ENCODE peak calls at places on chromosomes 1 and 21, in ten cellular contexts. T, U, L, I, X, E, N, Y, B and Q are unnamed samples.

GRCh38 chr1:115227683-115228082 is 110.4 kb downstream of the NGF start:
- DNase-seq in N (no peak), Y (no peak), L (no peak), I (no peak), T (no peak), X (no peak), E (no peak), B (no peak), U (no peak), Q (no peak)

GRCh38 chr1:221939598-221939997 is 197.7 kb upstream of the DUSP10 start:
- DNase-seq in B (no peak), X (no peak), Y (peak; percentile 1), E (no peak), L (no peak), T (no peak), N (no peak), U (no peak), I (no peak), Q (no peak)

GRCh38 chr21:45294509-45295291 is 7.0 kb upstream of the POFUT2 start:
- DNase-seq in T (no peak), E (no peak), X (no peak), Y (no peak), B (no peak), I (no peak), N (no peak), L (peak; percentile 54), U (peak; percentile 5), Q (no peak)

GRCh38 chr1:183124259-183124658 is 61.8 kb upstream of the LAMC2 start:
- DNase-seq in T (no peak), L (no peak), I (no peak), U (no peak), X (no peak), Y (no peak), E (no peak), B (no peak), N (no peak), Q (no peak)

GRCh38 chr1:9422921-9423505 is 116.3 kb upstream of the SLC25A33 start:
- DNase-seq in B (no peak), T (no peak), Y (no peak), X (no peak), N (no peak), L (no peak), U (no peak), E (no peak), I (no peak), Q (no peak)

GRCh38 chr1:20078166-20078565 is 8.2 kb downstream of the PLA2G5 start:
- DNase-seq in B (no peak), I (no peak), L (no peak), T (no peak), Y (no peak), X (no peak), N (no peak), E (no peak), U (no peak), Q (no peak)

GRCh38 chr21:28444131-28444530 is 548.5 kb downstream of the LTN1 start:
- DNase-seq in B (no peak), L (no peak), Y (no peak), I (no peak), N (no peak), T (no peak), U (no peak), E (no peak), X (no peak), Q (no peak)

GRCh38 chr1:234188454-234188792 is 184.8 kb upstream of the COA6 start:
- DNase-seq in T (no peak), U (peak; percentile 37), E (no peak), Y (no peak), L (peak; percentile 2), N (no peak), X (no peak), I (no peak), B (no peak), Q (no peak)

GRCh38 chr1:16318544-16318943 is 33.7 kb downstream of the FBXO42 start:
- DNase-seq in T (no peak), Y (no peak), L (no peak), U (no peak), X (no peak), E (no peak), N (no peak), I (peak; percentile 3), B (no peak), Q (no peak)

GRCh38 chr1:109828756-109829505 is 65.2 kb upstream of the EPS8L3 start:
- DNase-seq in U (no peak), B (no peak), N (no peak), T (no peak), L (no peak), X (no peak), I (no peak), E (no peak), Y (no peak), Q (no peak)

GRCh38 chr1:8985915-8986813 is 40.1 kb downstream of the SLC2A7 start:
- DNase-seq in N (peak; percentile 45), Y (no peak), L (peak; percentile 66), X (no peak), T (no peak), B (no peak), I (peak; percentile 85), U (no peak), E (peak; percentile 24), Q (no peak)

GRCh38 chr21:44618909-44619308 is 7.0 kb downstream of the KRTAP10-8 start:
- DNase-seq in E (no peak), Y (peak; percentile 56), U (peak; percentile 67), T (no peak), N (no peak), L (no peak), B (peak; percentile 67), X (peak; percentile 58), I (no peak), Q (peak; percentile 53)

GRCh38 chr1:194975913-194976312 is 1632.3 kb downstream of the KCNT2 start:
- DNase-seq in I (no peak), B (no peak), L (peak; percentile 21), X (no peak), U (no peak), T (no peak), N (no peak), E (no peak), Y (no peak), Q (no peak)

GRCh38 chr1:163472267-163472666 is 150.5 kb downstream of the NUF2 start:
- DNase-seq in E (no peak), U (no peak), X (no peak), N (no peak), T (no peak), I (no peak), B (no peak), L (peak; percentile 22), Y (no peak), Q (no peak)

GRCh38 chr1:236685917-236686814 is at the start of gene ACTN2:
- DNase-seq in Y (peak; percentile 33), I (peak; percentile 53), L (peak; percentile 43), U (peak; percentile 68), B (peak; percentile 26), X (peak; percentile 34), E (peak; percentile 62), N (no peak), T (no peak), Q (no peak)

GRCh38 chr1:85998105-85998504 is 158.5 kb downstream of the COL24A1 start:
- DNase-seq in L (no peak), T (no peak), N (no peak), U (no peak), I (no peak), B (no peak), E (no peak), Y (no peak), X (no peak), Q (no peak)

GRCh38 chr21:35048706-35049617 is at the start of gene RUNX1:
- DNase-seq in X (peak; percentile 84), U (peak; percentile 88), L (peak; percentile 95), E (no peak), Y (peak; percentile 57), B (peak; percentile 76), T (peak; percentile 91), N (peak; percentile 21), I (peak; percentile 18), Q (peak; percentile 80)

GRCh38 chr1:169696273-169697100 is 14.9 kb downstream of the SELL start:
- DNase-seq in Y (no peak), T (no peak), N (no peak), I (no peak), U (no peak), X (no peak), B (no peak), L (no peak), E (no peak), Q (no peak)

GRCh38 chr1:164914208-164914607 is 355.2 kb downstream of the PBX1 start:
- DNase-seq in L (peak; percentile 8), E (no peak), N (no peak), I (no peak), Y (no peak), T (no peak), U (no peak), B (no peak), X (no peak), Q (no peak)

GRCh38 chr1:109659145-109659544 is 3.2 kb downstream of the GSTM4 start:
- DNase-seq in U (no peak), Y (no peak), X (no peak), L (peak; percentile 8), B (no peak), T (no peak), E (no peak), N (no peak), I (no peak), Q (no peak)

GRCh38 chr1:15851251-15852035 is 3.9 kb downstream of the SPEN start:
- DNase-seq in U (no peak), Y (no peak), T (no peak), L (no peak), E (no peak), N (no peak), I (no peak), X (no peak), B (no peak), Q (no peak)

GRCh38 chr1:148388260-148389026 is 94.7 kb downstream of the PPIAL4G start:
- DNase-seq in U (peak; percentile 94), E (peak; percentile 93), N (peak; percentile 82), T (peak; percentile 94), I (peak; percentile 95), B (peak; percentile 79), X (peak; percentile 90), Y (peak; percentile 82), L (peak; percentile 96), Q (peak; percentile 78)

GRCh38 chr1:197393772-197394171 is 125.7 kb downstream of the CRB1 start:
- DNase-seq in L (no peak), N (no peak), T (no peak), Y (no peak), E (no peak), X (no peak), U (no peak), I (no peak), B (no peak), Q (no peak)

GRCh38 chr1:71463144-71463543 is 382.3 kb upstream of the ZRANB2 start:
- DNase-seq in E (no peak), X (no peak), N (no peak), L (no peak), B (no peak), I (no peak), Y (no peak), U (no peak), T (no peak), Q (no peak)

GRCh38 chr1:19645544-19646252 is 1.6 kb downstream of the NBL1 start:
- DNase-seq in N (no peak), L (no peak), X (no peak), U (no peak), T (no peak), I (no peak), E (no peak), B (no peak), Y (no peak), Q (no peak)

GRCh38 chr1:212981025-212981495 is 30.7 kb downstream of the VASH2 start:
- DNase-seq in Y (no peak), E (no peak), U (no peak), N (no peak), I (peak; percentile 31), L (no peak), T (no peak), X (no peak), B (no peak), Q (no peak)

GRCh38 chr1:30749691-30750583 is 7.6 kb downstream of the LAPTM5 start:
- DNase-seq in I (no peak), B (peak; percentile 73), T (peak; percentile 71), Y (peak; percentile 85), E (no peak), X (peak; percentile 95), U (peak; percentile 85), N (no peak), L (no peak), Q (peak; percentile 74)

GRCh38 chr1:202760589-202760988 is 47.6 kb downstream of the KDM5B start:
- DNase-seq in I (no peak), T (no peak), Y (no peak), U (no peak), B (no peak), E (no peak), N (no peak), L (no peak), X (no peak), Q (no peak)